ENCODE peak calls at places on chromosomes 13 and 19, in six cellular contexts. T is A549, N is ovary, M is H1, K is K562, Y is tibial nerve. V is an unnamed sample.

GRCh38 chr19:15672580-15673175 is at the start of gene CYP4F12:
- DNase-seq in N (peak; percentile 78), M (no peak), Y (peak; percentile 86), T (peak; percentile 84), K (peak; percentile 40), V (peak; percentile 97)

GRCh38 chr13:51257187-51257586 is 35.0 kb downstream of the FAM124A start:
- DNase-seq in Y (no peak), K (no peak), M (no peak), T (no peak), N (no peak), V (no peak)

GRCh38 chr19:47241919-47242644 is 11.1 kb upstream of the BBC3 start:
- DNase-seq in M (no peak), Y (no peak), T (peak; percentile 49), K (no peak), N (no peak), V (no peak)

GRCh38 chr13:20525144-20525600 is 485 bp downstream of the CRYL1 start:
- DNase-seq in N (peak; percentile 13), M (peak; percentile 77), Y (peak; percentile 25), T (no peak), K (peak; percentile 17), V (peak; percentile 71)

GRCh38 chr19:35279374-35279773 is 3.0 kb upstream of the HAMP start:
- DNase-seq in T (no peak), M (no peak), K (no peak), N (no peak), Y (no peak), V (no peak)

GRCh38 chr19:40771101-40771539 is 4.2 kb upstream of the MIA start:
- DNase-seq in M (no peak), Y (no peak), N (no peak), K (no peak), T (peak; percentile 80), V (no peak)

GRCh38 chr13:51118809-51119431 is 7.8 kb upstream of the C13orf42 start:
- DNase-seq in K (no peak), Y (no peak), N (no peak), M (no peak), T (no peak), V (no peak)

GRCh38 chr19:35889370-35890112 is 10.8 kb downstream of the NFKBID start:
- DNase-seq in T (no peak), Y (no peak), N (no peak), K (no peak), M (no peak), V (no peak)

GRCh38 chr13:114064516-114065140 is 67.8 kb downstream of the RASA3 start:
- DNase-seq in N (peak; percentile 39), M (no peak), T (peak; percentile 45), Y (no peak), K (peak; percentile 19), V (peak; percentile 79)

GRCh38 chr19:46000497-46001246 is 5.4 kb downstream of the CCDC61 start:
- DNase-seq in N (no peak), K (peak; percentile 88), T (no peak), Y (no peak), M (peak; percentile 78), V (no peak)

GRCh38 chr19:32101206-32101605 is 244.2 kb upstream of the ZNF507 start:
- DNase-seq in N (no peak), M (no peak), K (no peak), Y (no peak), T (no peak), V (no peak)

GRCh38 chr19:13959141-13959961 is 7.0 kb downstream of the DCAF15 start:
- DNase-seq in K (no peak), N (no peak), Y (no peak), M (no peak), T (no peak), V (no peak)

GRCh38 chr13:114008964-114009589 is 35.2 kb upstream of the C13orf46 start:
- DNase-seq in N (no peak), Y (no peak), K (no peak), M (no peak), T (no peak), V (peak; percentile 11)

GRCh38 chr13:50629497-50629896 is 214.0 kb downstream of the DLEU7 start:
- DNase-seq in K (no peak), M (no peak), N (no peak), T (no peak), Y (no peak), V (no peak)

GRCh38 chr13:93477238-93477637 is 250.6 kb downstream of the GPC6 start:
- DNase-seq in Y (no peak), T (no peak), N (no peak), K (no peak), M (no peak), V (no peak)

GRCh38 chr13:86591862-86592261 is 792.6 kb upstream of the SLITRK6 start:
- DNase-seq in Y (no peak), T (no peak), N (no peak), K (no peak), M (no peak), V (no peak)

GRCh38 chr19:39211731-39212376 is 7.8 kb upstream of the SYCN start:
- DNase-seq in K (no peak), M (no peak), Y (no peak), T (peak; percentile 64), N (no peak), V (no peak)

GRCh38 chr19:2089727-2090053 is 6.4 kb downstream of the MOB3A start:
- DNase-seq in T (no peak), K (no peak), M (no peak), N (no peak), Y (no peak), V (no peak)

GRCh38 chr19:36212895-36213294 is 1.6 kb downstream of the ZNF565 start:
- DNase-seq in N (no peak), T (no peak), M (no peak), Y (no peak), K (no peak), V (no peak)

GRCh38 chr19:54160182-54160811 is 776 bp upstream of the LENG1 start:
- DNase-seq in T (no peak), K (peak; percentile 57), M (peak; percentile 58), Y (no peak), N (peak; percentile 46), V (peak; percentile 74)

GRCh38 chr13:45015300-45015699 is 26.0 kb downstream of the GPALPP1 start:
- DNase-seq in K (no peak), N (no peak), T (no peak), M (no peak), Y (no peak), V (no peak)

GRCh38 chr19:46974181-46974580 is 45.5 kb upstream of the NPAS1 start:
- DNase-seq in Y (no peak), N (no peak), M (no peak), T (no peak), K (no peak), V (no peak)

GRCh38 chr19:4430760-4431159 is 26.8 kb downstream of the UBXN6 start:
- DNase-seq in K (no peak), Y (no peak), T (no peak), N (no peak), M (no peak), V (no peak)

GRCh38 chr19:44552324-44552723 is 22.8 kb upstream of the CEACAM20 start:
- DNase-seq in Y (no peak), M (peak; percentile 95), K (peak; percentile 71), N (no peak), T (peak; percentile 81), V (no peak)

GRCh38 chr13:27578121-27579030 is 42.0 kb downstream of the LNX2 start:
- DNase-seq in N (no peak), M (no peak), T (peak; percentile 19), K (no peak), Y (no peak), V (no peak)

GRCh38 chr19:37348060-37348459 is 22.8 kb upstream of the ZNF527 start:
- DNase-seq in M (no peak), Y (no peak), T (no peak), N (no peak), K (no peak), V (no peak)

GRCh38 chr13:29993196-29993595 is 142.8 kb upstream of the UBL3 start:
- DNase-seq in N (no peak), K (no peak), Y (no peak), T (no peak), M (no peak), V (no peak)

GRCh38 chr19:55476100-55476775 is at the start of gene ZNF628:
- DNase-seq in T (peak; percentile 100), Y (peak; percentile 96), M (peak; percentile 96), N (peak; percentile 99), K (peak; percentile 93), V (peak; percentile 99)

GRCh38 chr13:74560325-74560724 is 426.1 kb upstream of the KLF12 start:
- DNase-seq in T (no peak), Y (no peak), K (no peak), M (no peak), N (no peak), V (no peak)

DNA sequence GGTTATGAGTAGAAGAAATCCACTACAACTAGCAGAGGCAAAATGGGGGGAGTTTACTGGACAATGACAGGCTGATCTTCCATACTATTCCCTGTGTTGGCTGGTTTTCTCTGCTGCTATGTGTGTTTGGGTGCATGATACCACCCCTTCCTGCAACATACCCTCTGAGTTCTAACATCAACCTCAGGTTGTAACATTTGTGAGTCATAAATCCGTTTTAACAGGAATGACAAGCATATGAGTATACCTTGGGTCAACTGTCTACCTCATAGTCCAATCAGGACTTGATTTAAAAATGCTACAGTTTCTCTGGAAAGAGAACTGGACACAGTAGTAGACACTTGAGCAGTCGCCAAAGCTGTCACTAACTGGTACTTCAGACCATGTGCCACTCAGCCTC is 422.9 kb downstream of the KCTD12 start:
- DNase-seq in Y (no peak), T (no peak), N (no peak), M (no peak), K (no peak), V (no peak)
- TF ChIP-seq CTCF in Y (no peak), T (no peak), N (no peak), M (no peak), K (no peak), V (no peak)

GRCh38 chr19:17909017-17909732 is 23.6 kb upstream of the CCDC124 start:
- DNase-seq in N (no peak), T (no peak), Y (no peak), M (peak; percentile 47), K (no peak), V (no peak)
- TF ChIP-seq EP300 in N (no peak), T (no peak), Y (no peak), M (no peak), K (no peak), V (no peak)

DNA sequence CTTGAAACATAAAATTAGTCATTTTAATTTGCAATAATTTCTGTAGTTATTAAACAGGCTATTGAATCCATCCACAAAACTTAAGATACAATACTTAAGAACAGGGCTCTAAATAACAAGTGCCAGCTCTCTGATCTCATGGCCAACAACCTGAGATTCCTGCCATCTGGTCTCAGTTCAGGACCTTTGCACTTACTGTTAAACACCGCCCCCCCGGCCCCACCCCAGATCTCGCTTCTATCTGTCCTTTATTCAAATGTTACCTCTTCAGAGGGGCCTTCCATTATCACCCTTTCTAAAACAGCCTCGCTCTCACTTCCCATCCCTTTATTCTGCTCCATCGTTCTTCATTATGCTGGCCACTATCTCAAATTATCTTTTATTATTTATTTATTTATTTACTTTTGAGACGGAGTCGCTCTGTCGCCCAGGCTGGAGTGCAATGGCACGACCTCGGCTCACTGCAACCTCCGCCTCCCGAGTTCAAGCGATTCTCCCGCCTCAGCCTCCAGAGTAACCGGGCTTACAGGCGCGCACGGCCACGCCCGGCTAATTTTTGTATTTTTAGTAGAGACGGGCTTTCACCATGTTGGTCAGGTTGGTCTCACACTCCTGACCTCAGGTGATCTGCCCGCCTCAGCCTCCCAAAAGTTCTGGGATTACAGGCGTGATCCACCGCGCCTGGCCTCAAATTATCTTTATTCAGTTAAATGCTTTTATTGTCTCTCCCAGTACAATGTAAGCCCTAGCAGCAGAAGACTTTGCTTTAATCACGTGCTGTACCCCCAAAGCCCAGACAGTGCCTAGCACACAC is 838 bp upstream of the SNRNP70 start:
- DNase-seq in M (no peak), T (no peak), Y (peak; percentile 8), N (peak; percentile 21), K (no peak), V (no peak)
- H3K27ac ChIP-seq in M (peak overlapping the region; percentile 94), T (peak overlapping the region; percentile 88), Y (peak overlapping the region; percentile 90), N (peak overlapping the region; percentile 79), K (peak overlapping the region; percentile 94), V (peak overlapping the region; percentile 90)

GRCh38 chr19:8022275-8022674 is 16.8 kb upstream of the ELAVL1 start:
- DNase-seq in M (no peak), T (no peak), Y (no peak), N (no peak), K (peak; percentile 35), V (no peak)
- TF ChIP-seq CTCF in M (no peak), T (no peak), Y (no peak), N (no peak), K (no peak), V (no peak)